ENCODE peak calls at places on chromosomes 11 and 22, in six cellular contexts. W is prostate gland, R is stomach, H is spleen, A is HCT116, P is K562. E is an unnamed sample.

GRCh38 chr11:113896156-113896879 is 8.3 kb upstream of the HTR3B start:
- DNase-seq in W (peak; percentile 46), R (peak; percentile 37), H (no peak), A (peak; percentile 10), P (peak; percentile 48), E (no peak)

GRCh38 chr22:33082221-33082620 is 24.0 kb upstream of the SYN3 start:
- DNase-seq in W (no peak), R (no peak), H (no peak), A (no peak), P (no peak), E (no peak)

GRCh38 chr11:67371549-67372231 is 1.7 kb downstream of the CLCF1 start:
- DNase-seq in W (no peak), R (peak; percentile 46), H (peak; percentile 83), A (no peak), P (peak; percentile 63), E (no peak)

GRCh38 chr11:94705419-94705818 is 62.7 kb upstream of the AMOTL1 start:
- DNase-seq in W (no peak), R (no peak), H (no peak), A (no peak), P (no peak), E (no peak)

GRCh38 chr11:94574193-94574961 is 7.2 kb downstream of the PIWIL4 start:
- DNase-seq in W (no peak), R (no peak), H (no peak), A (no peak), P (no peak), E (no peak)

GRCh38 chr11:21988477-21988876 is 204.4 kb upstream of the ANO5 start:
- DNase-seq in W (no peak), R (no peak), H (no peak), A (no peak), P (no peak), E (no peak)

GRCh38 chr11:46718155-46719019 is 626 bp upstream of the F2 start:
- DNase-seq in W (no peak), R (peak; percentile 77), H (no peak), A (no peak), P (no peak), E (no peak)

GRCh38 chr11:104324276-104324675 is 160.3 kb upstream of the PDGFD start:
- DNase-seq in W (no peak), R (no peak), H (no peak), A (no peak), P (no peak), E (no peak)

GRCh38 chr11:128846985-128847384 is 20.1 kb downstream of the KCNJ1 start:
- DNase-seq in W (no peak), R (no peak), H (no peak), A (no peak), P (no peak), E (no peak)

GRCh38 chr11:2526808-2527381 is 82.1 kb downstream of the KCNQ1 start:
- DNase-seq in W (no peak), R (peak; percentile 87), H (peak; percentile 92), A (no peak), P (peak; percentile 36), E (peak; percentile 82)

GRCh38 chr11:120735035-120735434 is 223.5 kb downstream of the GRIK4 start:
- DNase-seq in W (no peak), R (no peak), H (no peak), A (no peak), P (no peak), E (no peak)

GRCh38 chr11:68353118-68353517 is 40.7 kb downstream of the LRP5 start:
- DNase-seq in W (no peak), R (no peak), H (no peak), A (no peak), P (no peak), E (no peak)

GRCh38 chr11:44766112-44766971 is 39.6 kb downstream of the TSPAN18 start:
- DNase-seq in W (no peak), R (peak; percentile 50), H (no peak), A (no peak), P (no peak), E (no peak)

GRCh38 chr11:18699848-18700261 is 1.3 kb downstream of the TMEM86A start:
- DNase-seq in W (no peak), R (no peak), H (no peak), A (no peak), P (no peak), E (no peak)

GRCh38 chr11:74680703-74681531 is 50.3 kb downstream of the CHRDL2 start:
- DNase-seq in W (peak; percentile 18), R (peak; percentile 45), H (peak; percentile 51), A (no peak), P (no peak), E (no peak)

GRCh38 chr11:105389952-105390351 is 219.9 kb upstream of the GRIA4 start:
- DNase-seq in W (no peak), R (no peak), H (no peak), A (no peak), P (no peak), E (no peak)

GRCh38 chr11:14932447-14932846 is 39.7 kb downstream of the CALCA start:
- DNase-seq in W (no peak), R (no peak), H (no peak), A (no peak), P (no peak), E (no peak)

GRCh38 chr11:118783724-118784495 is 7.1 kb downstream of the DDX6 start:
- DNase-seq in W (no peak), R (no peak), H (no peak), A (no peak), P (no peak), E (no peak)

GRCh38 chr11:35012467-35013191 is 96.2 kb downstream of the PDHX start:
- DNase-seq in W (no peak), R (no peak), H (no peak), A (no peak), P (no peak), E (no peak)

GRCh38 chr11:116813781-116814471 is 9.2 kb downstream of the APOA4 start:
- DNase-seq in W (no peak), R (peak; percentile 23), H (no peak), A (no peak), P (no peak), E (no peak)

GRCh38 chr11:43367382-43368178 is 8.9 kb downstream of the TTC17 start:
- DNase-seq in W (no peak), R (no peak), H (no peak), A (no peak), P (no peak), E (no peak)

GRCh38 chr22:27746918-27747317 is 54.6 kb downstream of the MN1 start:
- DNase-seq in W (no peak), R (no peak), H (no peak), A (no peak), P (no peak), E (no peak)

GRCh38 chr22:37502342-37503182 is 16.4 kb upstream of the MFNG start:
- DNase-seq in W (peak; percentile 84), R (peak; percentile 90), H (no peak), A (no peak), P (no peak), E (no peak)

GRCh38 chr11:78078218-78079167 is 1.2 kb downstream of the NDUFC2 start:
- DNase-seq in W (no peak), R (no peak), H (no peak), A (no peak), P (no peak), E (no peak)

GRCh38 chr22:43110444-43110926 is at the start of gene BIK:
- DNase-seq in W (peak; percentile 68), R (peak; percentile 68), H (peak; percentile 84), A (no peak), P (peak; percentile 75), E (peak; percentile 63)

GRCh38 chr11:124075841-124076571 is 34.9 kb upstream of the OR10G7 start:
- DNase-seq in W (no peak), R (no peak), H (peak; percentile 77), A (no peak), P (no peak), E (peak; percentile 15)

GRCh38 chr11:62505112-62505783 is 41.4 kb downstream of the AHNAK start:
- DNase-seq in W (no peak), R (no peak), H (no peak), A (no peak), P (peak; percentile 65), E (no peak)

GRCh38 chr11:68282141-68282860 is 10.5 kb upstream of the C11orf24 start:
- DNase-seq in W (no peak), R (no peak), H (no peak), A (no peak), P (no peak), E (peak; percentile 70)

GRCh38 chr11:1874406-1875092 is 17.1 kb downstream of the PRR33 start:
- DNase-seq in W (no peak), R (no peak), H (peak; percentile 76), A (no peak), P (no peak), E (no peak)

GRCh38 chr11:73387594-73388021 is 11.4 kb downstream of the RELT start:
- DNase-seq in W (no peak), R (no peak), H (no peak), A (no peak), P (no peak), E (no peak)

GRCh38 chr11:73386568-73386967 is 10.4 kb downstream of the RELT start:
- DNase-seq in W (no peak), R (no peak), H (no peak), A (no peak), P (peak; percentile 10), E (no peak)

GRCh38 chr11:73384531-73384870 is 8.3 kb downstream of the RELT start:
- DNase-seq in W (no peak), R (no peak), H (no peak), A (no peak), P (no peak), E (no peak)

GRCh38 chr11:73384871-73385692 is 8.9 kb downstream of the RELT start:
- DNase-seq in W (no peak), R (peak; percentile 49), H (peak; percentile 97), A (no peak), P (no peak), E (peak; percentile 82)

GRCh38 chr11:73386026-73386425 is 9.8 kb downstream of the RELT start:
- DNase-seq in W (no peak), R (no peak), H (peak; percentile 94), A (no peak), P (peak; percentile 74), E (peak; percentile 64)
- TF ChIP-seq POLR2A in W (no peak), R (no peak), H (no peak), A (no peak), P (no peak), E (no peak)

DNA sequence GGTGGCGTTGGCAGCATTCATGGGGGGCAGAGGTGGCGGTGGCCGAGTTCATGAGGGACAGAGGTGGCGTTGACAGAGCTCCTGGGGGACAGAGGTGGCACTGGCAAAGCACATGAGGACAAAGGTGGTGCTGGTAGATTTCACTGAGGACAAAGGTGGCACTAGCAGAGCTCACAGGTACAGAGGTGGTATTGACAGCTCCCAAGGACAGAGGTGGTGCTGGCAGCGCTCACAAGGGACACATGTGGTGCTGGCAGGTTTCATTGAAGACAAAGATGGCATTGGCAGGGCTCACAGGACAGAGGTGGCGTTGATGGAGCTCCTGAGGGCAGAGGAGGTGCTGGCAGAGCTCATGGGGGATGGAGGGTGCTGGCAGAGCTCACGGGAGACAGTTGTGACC is 425.4 kb downstream of the CTTN start:
- DNase-seq in W (no peak), R (no peak), H (no peak), A (no peak), P (no peak), E (no peak)
- TF ChIP-seq POLR2AphosphoS5 in W (no peak), R (no peak), H (no peak), A (no peak), P (no peak), E (no peak)

GRCh38 chr22:49917997-49918910 is at the start of the genes ALG12 and CRELD2:
- DNase-seq in W (peak; percentile 99), R (peak; percentile 99), H (peak; percentile 98), A (peak; percentile 87), P (peak; percentile 96), E (peak; percentile 100)
- TF ChIP-seq POLR2A in W (peak; percentile 58), R (no peak), H (no peak), A (peak; percentile 61), P (peak; percentile 63), E (no peak)

GRCh38 chr11:27234043-27234668 is 128.9 kb downstream of the CCDC34 start:
- DNase-seq in W (no peak), R (no peak), H (peak; percentile 73), A (no peak), P (no peak), E (peak; percentile 33)
- TF ChIP-seq POLR2AphosphoS5 in W (no peak), R (no peak), H (no peak), A (no peak), P (no peak), E (no peak)

E was measured in GM12891.